ENCODE peak calls at places on chromosomes 6 and 20, in five cellular contexts. One of them, this sample, is unnamed.

GRCh38 chr20:25178563-25179438 is 16.7 kb upstream of the ENTPD6 start:
- DNase-seq in tibial artery: peak; percentile 71
- DNase-seq in HepG2: peak; percentile 67
- DNase-seq in CD4-positive, alpha-beta T cell: no peak
- DNase-seq in Peyer's patch: no peak
- DNase-seq in this sample: no peak

GRCh38 chr6:17867880-17868279 is 119.6 kb downstream of the KIF13A start:
- DNase-seq in tibial artery: no peak
- DNase-seq in Peyer's patch: no peak
- DNase-seq in HepG2: peak; percentile 27
- DNase-seq in CD4-positive, alpha-beta T cell: no peak
- DNase-seq in this sample: no peak

GRCh38 chr6:127458817-127459216 is 372 bp downstream of the KIAA0408 start:
- DNase-seq in tibial artery: peak; percentile 78
- DNase-seq in HepG2: peak; percentile 35
- DNase-seq in Peyer's patch: no peak
- DNase-seq in CD4-positive, alpha-beta T cell: no peak
- DNase-seq in this sample: no peak

GRCh38 chr20:59604770-59605665 is 678 bp downstream of the PHACTR3 start:
- DNase-seq in Peyer's patch: no peak
- DNase-seq in HepG2: no peak
- DNase-seq in tibial artery: no peak
- DNase-seq in CD4-positive, alpha-beta T cell: no peak
- DNase-seq in this sample: peak; percentile 37

GRCh38 chr6:13487122-13488014 is at the start of gene GFOD1:
- DNase-seq in Peyer's patch: peak; percentile 94
- DNase-seq in tibial artery: peak; percentile 86
- DNase-seq in CD4-positive, alpha-beta T cell: peak; percentile 73
- DNase-seq in HepG2: peak; percentile 63
- DNase-seq in this sample: peak; percentile 70

GRCh38 chr20:45450097-45450818 is 19.3 kb upstream of the WFDC2 start:
- DNase-seq in CD4-positive, alpha-beta T cell: no peak
- DNase-seq in HepG2: peak; percentile 66
- DNase-seq in tibial artery: no peak
- DNase-seq in Peyer's patch: no peak
- DNase-seq in this sample: no peak

GRCh38 chr6:89035252-89036106 is 45.1 kb upstream of the PNRC1 start:
- DNase-seq in Peyer's patch: peak; percentile 87
- DNase-seq in CD4-positive, alpha-beta T cell: no peak
- DNase-seq in HepG2: peak; percentile 73
- DNase-seq in tibial artery: peak; percentile 92
- DNase-seq in this sample: no peak

GRCh38 chr6:158061709-158062461 is 80.2 kb downstream of the SYNJ2 start:
- DNase-seq in Peyer's patch: no peak
- DNase-seq in CD4-positive, alpha-beta T cell: no peak
- DNase-seq in HepG2: no peak
- DNase-seq in tibial artery: no peak
- DNase-seq in this sample: no peak

GRCh38 chr6:151430886-151431285 is 21.0 kb downstream of the RMND1 start:
- DNase-seq in HepG2: peak; percentile 47
- DNase-seq in tibial artery: no peak
- DNase-seq in CD4-positive, alpha-beta T cell: no peak
- DNase-seq in Peyer's patch: no peak
- DNase-seq in this sample: no peak

GRCh38 chr20:60299951-60300350 is 341.7 kb downstream of the CDH26 start:
- DNase-seq in CD4-positive, alpha-beta T cell: no peak
- DNase-seq in Peyer's patch: no peak
- DNase-seq in tibial artery: no peak
- DNase-seq in HepG2: no peak
- DNase-seq in this sample: no peak

GRCh38 chr20:62588458-62589149 is 53.7 kb upstream of the SLCO4A1 start:
- DNase-seq in Peyer's patch: no peak
- DNase-seq in HepG2: no peak
- DNase-seq in tibial artery: no peak
- DNase-seq in CD4-positive, alpha-beta T cell: no peak
- DNase-seq in this sample: no peak

GRCh38 chr20:47821481-47822100 is 36.3 kb upstream of the SULF2 start:
- DNase-seq in tibial artery: no peak
- DNase-seq in HepG2: no peak
- DNase-seq in CD4-positive, alpha-beta T cell: no peak
- DNase-seq in Peyer's patch: peak; percentile 18
- DNase-seq in this sample: no peak

GRCh38 chr20:22387452-22387851 is 196.9 kb downstream of the FOXA2 start:
- DNase-seq in CD4-positive, alpha-beta T cell: no peak
- DNase-seq in Peyer's patch: no peak
- DNase-seq in tibial artery: no peak
- DNase-seq in HepG2: no peak
- DNase-seq in this sample: no peak

GRCh38 chr6:155417454-155417853 is 38.2 kb downstream of the NOX3 start:
- DNase-seq in tibial artery: no peak
- DNase-seq in HepG2: no peak
- DNase-seq in Peyer's patch: no peak
- DNase-seq in CD4-positive, alpha-beta T cell: no peak
- DNase-seq in this sample: no peak

GRCh38 chr6:17816921-17817611 is 110.3 kb upstream of the NUP153 start:
- DNase-seq in CD4-positive, alpha-beta T cell: no peak
- DNase-seq in HepG2: peak; percentile 75
- DNase-seq in Peyer's patch: no peak
- DNase-seq in tibial artery: no peak
- DNase-seq in this sample: no peak

GRCh38 chr6:39263299-39264037 is 34.2 kb upstream of the KCNK5 start:
- DNase-seq in CD4-positive, alpha-beta T cell: no peak
- DNase-seq in HepG2: no peak
- DNase-seq in Peyer's patch: no peak
- DNase-seq in tibial artery: no peak
- DNase-seq in this sample: no peak

GRCh38 chr6:163460307-163460782 is 45.8 kb downstream of the QKI start:
- DNase-seq in Peyer's patch: no peak
- DNase-seq in HepG2: no peak
- DNase-seq in tibial artery: no peak
- DNase-seq in CD4-positive, alpha-beta T cell: no peak
- DNase-seq in this sample: no peak

GRCh38 chr20:3613821-3614440 is 49.3 kb downstream of the GFRA4 start:
- DNase-seq in CD4-positive, alpha-beta T cell: no peak
- DNase-seq in HepG2: no peak
- DNase-seq in Peyer's patch: no peak
- DNase-seq in tibial artery: no peak
- DNase-seq in this sample: no peak

GRCh38 chr6:47080083-47080596 is 38.0 kb upstream of the ADGRF1 start:
- DNase-seq in tibial artery: no peak
- DNase-seq in Peyer's patch: no peak
- DNase-seq in CD4-positive, alpha-beta T cell: no peak
- DNase-seq in HepG2: no peak
- DNase-seq in this sample: no peak

GRCh38 chr20:50508171-50508761 is 1.9 kb upstream of the PTPN1 start:
- DNase-seq in CD4-positive, alpha-beta T cell: no peak
- DNase-seq in Peyer's patch: no peak
- DNase-seq in tibial artery: no peak
- DNase-seq in HepG2: peak; percentile 62
- DNase-seq in this sample: no peak

GRCh38 chr6:38034269-38034914 is 214.9 kb downstream of the ZFAND3 start:
- DNase-seq in Peyer's patch: no peak
- DNase-seq in HepG2: peak; percentile 18
- DNase-seq in CD4-positive, alpha-beta T cell: no peak
- DNase-seq in tibial artery: no peak
- DNase-seq in this sample: no peak

GRCh38 chr20:62412194-62413024 is 5.3 kb upstream of the CABLES2 start:
- DNase-seq in HepG2: peak; percentile 67
- DNase-seq in Peyer's patch: peak; percentile 98
- DNase-seq in CD4-positive, alpha-beta T cell: no peak
- DNase-seq in tibial artery: no peak
- DNase-seq in this sample: no peak

GRCh38 chr20:63522981-63523611 is 2.5 kb downstream of the PPDPF start:
- DNase-seq in Peyer's patch: peak; percentile 51
- DNase-seq in HepG2: no peak
- DNase-seq in tibial artery: no peak
- DNase-seq in CD4-positive, alpha-beta T cell: no peak
- DNase-seq in this sample: no peak

GRCh38 chr6:169528755-169529154 is 173.1 kb downstream of the WDR27 start:
- DNase-seq in HepG2: no peak
- DNase-seq in Peyer's patch: no peak
- DNase-seq in CD4-positive, alpha-beta T cell: no peak
- DNase-seq in tibial artery: no peak
- DNase-seq in this sample: no peak

GRCh38 chr6:104460759-104461530 is 398.8 kb downstream of the HACE1 start:
- DNase-seq in Peyer's patch: no peak
- DNase-seq in CD4-positive, alpha-beta T cell: no peak
- DNase-seq in HepG2: no peak
- DNase-seq in tibial artery: no peak
- DNase-seq in this sample: no peak

GRCh38 chr20:32702706-32703425 is 29.1 kb upstream of the C20orf203 start:
- DNase-seq in tibial artery: no peak
- DNase-seq in CD4-positive, alpha-beta T cell: no peak
- DNase-seq in Peyer's patch: no peak
- DNase-seq in HepG2: no peak
- DNase-seq in this sample: no peak

GRCh38 chr6:108134213-108134973 is 31.4 kb upstream of the NR2E1 start:
- DNase-seq in tibial artery: no peak
- DNase-seq in HepG2: no peak
- DNase-seq in Peyer's patch: no peak
- DNase-seq in CD4-positive, alpha-beta T cell: no peak
- DNase-seq in this sample: no peak

GRCh38 chr6:30450908-30451818 is 38.1 kb upstream of the HLA-E start:
- DNase-seq in CD4-positive, alpha-beta T cell: peak; percentile 61
- DNase-seq in tibial artery: peak; percentile 57
- DNase-seq in HepG2: peak; percentile 39
- DNase-seq in Peyer's patch: peak; percentile 59
- DNase-seq in this sample: no peak

GRCh38 chr6:132811276-132811675 is 3.1 kb upstream of the RPS12 start:
- DNase-seq in CD4-positive, alpha-beta T cell: no peak
- DNase-seq in Peyer's patch: no peak
- DNase-seq in tibial artery: no peak
- DNase-seq in HepG2: peak; percentile 12
- DNase-seq in this sample: no peak

DNA sequence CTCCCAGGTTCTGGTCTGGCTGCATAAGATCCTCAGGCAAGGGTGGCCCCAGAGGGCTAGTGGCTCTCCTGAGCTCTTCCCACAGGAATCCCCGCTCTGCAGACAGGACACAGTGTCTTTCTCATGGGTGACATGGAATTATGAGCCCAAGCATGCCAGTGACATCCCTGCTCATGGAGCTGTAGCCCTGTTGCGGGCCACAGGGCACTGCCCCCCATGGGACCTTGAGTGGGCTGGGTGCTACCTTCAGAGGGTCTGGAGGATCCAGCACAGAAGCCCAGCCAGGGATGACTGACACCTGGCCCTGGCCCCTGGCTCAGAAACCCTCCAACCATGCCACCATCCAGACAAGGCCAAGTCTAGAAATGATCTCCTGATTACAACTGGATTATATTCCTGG is 657.5 kb upstream of the DEFB115 start:
- DNase-seq in HepG2: no peak
- DNase-seq in tibial artery: no peak
- DNase-seq in CD4-positive, alpha-beta T cell: no peak
- DNase-seq in Peyer's patch: no peak
- DNase-seq in this sample: no peak
- TF ChIP-seq CTCF in HepG2: no peak
- TF ChIP-seq CTCF in tibial artery: no peak
- TF ChIP-seq CTCF in CD4-positive, alpha-beta T cell: no peak
- TF ChIP-seq CTCF in Peyer's patch: no peak
- TF ChIP-seq CTCF in this sample: no peak

GRCh38 chr6:11006060-11006459 is 38.0 kb downstream of the ELOVL2 start:
- DNase-seq in HepG2: peak; percentile 29
- DNase-seq in tibial artery: no peak
- DNase-seq in Peyer's patch: no peak
- DNase-seq in CD4-positive, alpha-beta T cell: no peak
- DNase-seq in this sample: no peak

GRCh38 chr6:11009353-11009752 is 34.8 kb downstream of the ELOVL2 start:
- DNase-seq in Peyer's patch: no peak
- DNase-seq in CD4-positive, alpha-beta T cell: no peak
- DNase-seq in HepG2: peak; percentile 65
- DNase-seq in tibial artery: no peak
- DNase-seq in this sample: no peak

GRCh38 chr6:11011787-11012234 is 32.3 kb downstream of the ELOVL2 start:
- DNase-seq in HepG2: peak; percentile 80
- DNase-seq in CD4-positive, alpha-beta T cell: no peak
- DNase-seq in tibial artery: no peak
- DNase-seq in Peyer's patch: no peak
- DNase-seq in this sample: no peak

GRCh38 chr6:11007715-11008608 is 36.1 kb downstream of the ELOVL2 start:
- DNase-seq in CD4-positive, alpha-beta T cell: no peak
- DNase-seq in tibial artery: no peak
- DNase-seq in HepG2: peak; percentile 71
- DNase-seq in Peyer's patch: no peak
- DNase-seq in this sample: no peak

GRCh38 chr6:11008821-11009220 is 35.3 kb downstream of the ELOVL2 start:
- DNase-seq in Peyer's patch: no peak
- DNase-seq in HepG2: no peak
- DNase-seq in CD4-positive, alpha-beta T cell: no peak
- DNase-seq in tibial artery: no peak
- DNase-seq in this sample: no peak
- TF ChIP-seq CTCF in Peyer's patch: no peak
- TF ChIP-seq CTCF in HepG2: no peak
- TF ChIP-seq CTCF in CD4-positive, alpha-beta T cell: no peak
- TF ChIP-seq CTCF in tibial artery: no peak
- TF ChIP-seq CTCF in this sample: no peak

DNA sequence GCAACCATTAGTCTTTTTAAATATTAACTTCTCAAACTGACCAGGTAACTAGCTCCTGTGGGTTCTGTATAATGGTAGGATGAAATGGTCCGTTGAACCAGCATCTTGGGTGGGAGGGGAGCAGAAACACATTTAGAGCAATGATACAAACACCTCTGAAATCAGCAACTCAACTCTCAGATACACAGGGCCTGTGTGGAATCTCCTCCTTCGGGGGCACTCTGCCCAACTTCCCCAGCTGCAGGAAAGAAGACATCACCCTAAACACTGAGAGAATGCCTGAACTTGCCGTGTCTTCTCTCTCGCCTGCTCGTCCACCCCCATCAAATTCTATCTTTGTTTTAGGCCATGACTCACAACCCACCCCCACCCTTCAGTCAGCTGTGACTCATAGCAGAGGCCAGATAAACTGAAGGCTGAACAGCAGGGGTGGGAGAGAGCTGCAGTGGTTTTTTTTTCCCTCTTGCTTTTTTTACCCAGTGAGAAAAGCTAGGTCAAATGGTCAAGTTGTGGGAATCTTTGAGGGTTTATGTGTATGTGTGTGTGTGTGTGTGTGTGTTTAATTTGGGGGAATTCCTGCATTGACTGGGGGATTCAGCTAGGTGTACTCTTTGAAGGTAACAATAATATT is 593.4 kb upstream of the JAG1 start:
- DNase-seq in CD4-positive, alpha-beta T cell: no peak
- DNase-seq in Peyer's patch: no peak
- DNase-seq in HepG2: peak; percentile 79
- DNase-seq in tibial artery: peak; percentile 25
- DNase-seq in this sample: no peak
- TF ChIP-seq CTCF in CD4-positive, alpha-beta T cell: no peak
- TF ChIP-seq CTCF in Peyer's patch: no peak
- TF ChIP-seq CTCF in HepG2: no peak
- TF ChIP-seq CTCF in tibial artery: no peak
- TF ChIP-seq CTCF in this sample: no peak

DNA sequence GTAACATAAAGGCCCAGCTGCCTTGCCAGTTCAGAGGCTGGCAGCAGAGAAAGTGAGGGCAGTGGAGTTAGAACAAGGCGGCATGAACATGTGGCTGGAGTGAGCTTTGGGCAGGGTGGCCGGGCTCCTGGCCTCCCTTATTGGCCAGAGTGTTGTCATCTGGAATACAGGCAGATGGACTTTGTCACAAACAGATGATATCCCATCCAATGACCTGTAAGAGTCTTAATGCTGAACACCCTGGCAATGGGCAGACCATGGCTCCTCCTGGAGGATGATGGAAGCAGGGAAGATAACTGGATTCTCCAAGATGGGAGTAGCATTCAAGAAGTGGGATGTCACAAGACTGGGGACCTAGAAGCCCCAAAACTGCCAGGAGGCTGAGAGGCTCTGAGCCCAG is 242.2 kb downstream of the MAFB start:
- DNase-seq in Peyer's patch: no peak
- DNase-seq in tibial artery: no peak
- DNase-seq in CD4-positive, alpha-beta T cell: no peak
- DNase-seq in HepG2: no peak
- DNase-seq in this sample: no peak
- TF ChIP-seq CTCF in Peyer's patch: no peak
- TF ChIP-seq CTCF in tibial artery: no peak
- TF ChIP-seq CTCF in CD4-positive, alpha-beta T cell: no peak
- TF ChIP-seq CTCF in HepG2: no peak
- TF ChIP-seq CTCF in this sample: no peak

This sample was measured in neural crest cell.